ENCODE peak calls at places on chromosome 22, in six cellular contexts. R, I, Z, A, O and T are unnamed samples.

GRCh38 chr22:35835267-35835997 is 117.8 kb downstream of the APOL5 start:
- DNase-seq in R (no peak), I (no peak), Z (no peak), A (no peak), O (no peak), T (no peak)

GRCh38 chr22:25223269-25223850 is 3.9 kb downstream of the CRYBB2 start:
- DNase-seq in R (no peak), I (no peak), Z (peak; percentile 76), A (no peak), O (no peak), T (no peak)

GRCh38 chr22:47115921-47116320 is 353.5 kb downstream of the TBC1D22A start:
- DNase-seq in R (no peak), I (no peak), Z (no peak), A (no peak), O (no peak), T (no peak)

GRCh38 chr22:49923445-49923844 is 5.0 kb downstream of the CRELD2 start:
- DNase-seq in R (no peak), I (no peak), Z (no peak), A (peak; percentile 53), O (no peak), T (no peak)

GRCh38 chr22:38417252-38418060 is 37.5 kb downstream of the KCNJ4 start:
- DNase-seq in R (no peak), I (no peak), Z (no peak), A (no peak), O (no peak), T (no peak)

GRCh38 chr22:33758961-33759360 is 161.3 kb downstream of the LARGE1 start:
- DNase-seq in R (no peak), I (no peak), Z (no peak), A (no peak), O (no peak), T (no peak)

GRCh38 chr22:26453195-26453594 is 24.1 kb downstream of the ASPHD2 start:
- DNase-seq in R (no peak), I (no peak), Z (no peak), A (no peak), O (no peak), T (no peak)

GRCh38 chr22:40023226-40023925 is 28.6 kb downstream of the FAM83F start:
- DNase-seq in R (no peak), I (no peak), Z (no peak), A (no peak), O (no peak), T (no peak)

GRCh38 chr22:33110562-33111163 is 52.5 kb upstream of the SYN3 start:
- DNase-seq in R (no peak), I (no peak), Z (no peak), A (no peak), O (no peak), T (no peak)

GRCh38 chr22:19520007-19520406 is 4.2 kb downstream of the CLDN5 start:
- DNase-seq in R (no peak), I (no peak), Z (no peak), A (no peak), O (no peak), T (no peak)

GRCh38 chr22:21055880-21056319 is 10.2 kb downstream of the LRRC74B start:
- DNase-seq in R (no peak), I (no peak), Z (no peak), A (no peak), O (no peak), T (peak; percentile 37)

GRCh38 chr22:24053481-24054226 is 42.5 kb downstream of the CABIN1 start:
- DNase-seq in R (peak; percentile 33), I (no peak), Z (no peak), A (no peak), O (no peak), T (no peak)

GRCh38 chr22:42410708-42411107 is 21.5 kb downstream of the NFAM1 start:
- DNase-seq in R (no peak), I (no peak), Z (no peak), A (no peak), O (no peak), T (no peak)

GRCh38 chr22:40156001-40156516 is 21.7 kb upstream of the TNRC6B start:
- DNase-seq in R (no peak), I (peak; percentile 86), Z (peak; percentile 68), A (no peak), O (no peak), T (no peak)

GRCh38 chr22:37241351-37242142 is 2.5 kb downstream of the RAC2 start:
- DNase-seq in R (no peak), I (no peak), Z (no peak), A (peak; percentile 67), O (no peak), T (no peak)

GRCh38 chr22:24516301-24516737 is 21.2 kb downstream of the UPB1 start:
- DNase-seq in R (no peak), I (no peak), Z (no peak), A (no peak), O (no peak), T (no peak)

GRCh38 chr22:22076361-22076760 is 93.8 kb upstream of the TOP3B start:
- DNase-seq in R (no peak), I (no peak), Z (no peak), A (no peak), O (no peak), T (no peak)

GRCh38 chr22:40122792-40123191 is 54.9 kb upstream of the TNRC6B start:
- DNase-seq in R (no peak), I (no peak), Z (no peak), A (no peak), O (no peak), T (no peak)

GRCh38 chr22:41893591-41894375 is 21.1 kb downstream of the SHISA8 start:
- DNase-seq in R (no peak), I (no peak), Z (no peak), A (no peak), O (no peak), T (no peak)

GRCh38 chr22:29780781-29781676 is 13.9 kb downstream of the UQCR10 start:
- DNase-seq in R (no peak), I (no peak), Z (no peak), A (no peak), O (no peak), T (no peak)

GRCh38 chr22:20117656-20118571 is 888 bp upstream of the TRMT2A start:
- DNase-seq in R (peak; percentile 54), I (no peak), Z (no peak), A (peak; percentile 86), O (no peak), T (peak; percentile 42)

GRCh38 chr22:33401291-33401690 is 343.1 kb upstream of the SYN3 start:
- DNase-seq in R (no peak), I (no peak), Z (no peak), A (no peak), O (no peak), T (no peak)

GRCh38 chr22:41382610-41383009 is 868 bp downstream of the TEF start:
- DNase-seq in R (no peak), I (no peak), Z (no peak), A (peak; percentile 10), O (no peak), T (no peak)

GRCh38 chr22:39627865-39628562 is 57.5 kb downstream of the CACNA1I start:
- DNase-seq in R (no peak), I (no peak), Z (no peak), A (no peak), O (no peak), T (no peak)